ENCODE peak calls at places on chromosomes 4 and X, in seven cellular contexts. One of them, this sample, is unnamed.

GRCh38 chrX:155896512-155896911 is 15.4 kb downstream of the VAMP7 start:
- DNase-seq in A549: no peak
- DNase-seq in uterus: no peak
- DNase-seq in IMR-90: no peak
- DNase-seq in spleen: no peak
- DNase-seq in stomach: no peak
- DNase-seq in K562: no peak
- DNase-seq in this sample: no peak

GRCh38 chrX:1323315-1323714 is 13.3 kb upstream of the IL3RA start:
- DNase-seq in IMR-90: no peak
- DNase-seq in K562: peak
- DNase-seq in A549: peak
- DNase-seq in uterus: no peak
- DNase-seq in stomach: peak
- DNase-seq in spleen: peak
- DNase-seq in this sample: peak

GRCh38 chr4:37430718-37431416 is 186.3 kb downstream of the NWD2 start:
- DNase-seq in stomach: no peak
- DNase-seq in IMR-90: no peak
- DNase-seq in uterus: no peak
- DNase-seq in spleen: no peak
- DNase-seq in A549: no peak
- DNase-seq in K562: no peak
- DNase-seq in this sample: peak

GRCh38 chr4:116070283-116070682 is 956.9 kb upstream of the NDST4 start:
- DNase-seq in IMR-90: no peak
- DNase-seq in K562: no peak
- DNase-seq in A549: no peak
- DNase-seq in uterus: no peak
- DNase-seq in stomach: no peak
- DNase-seq in spleen: no peak
- DNase-seq in this sample: no peak

GRCh38 chr4:81635747-81636146 is 164.0 kb upstream of the RASGEF1B start:
- DNase-seq in stomach: peak
- DNase-seq in A549: no peak
- DNase-seq in spleen: peak
- DNase-seq in uterus: no peak
- DNase-seq in K562: peak
- DNase-seq in IMR-90: no peak
- DNase-seq in this sample: peak

GRCh38 chrX:70613295-70613694 is 168.7 kb downstream of the DLG3 start:
- DNase-seq in K562: no peak
- DNase-seq in spleen: no peak
- DNase-seq in IMR-90: peak
- DNase-seq in uterus: no peak
- DNase-seq in A549: no peak
- DNase-seq in stomach: no peak
- DNase-seq in this sample: no peak

GRCh38 chr4:110612631-110613269 is 10.1 kb downstream of the PITX2 start:
- DNase-seq in IMR-90: no peak
- DNase-seq in A549: no peak
- DNase-seq in uterus: no peak
- DNase-seq in stomach: no peak
- DNase-seq in spleen: no peak
- DNase-seq in K562: no peak
- DNase-seq in this sample: no peak

GRCh38 chr4:116839826-116840225 is 245.6 kb downstream of the TRAM1L1 start:
- DNase-seq in spleen: no peak
- DNase-seq in stomach: no peak
- DNase-seq in uterus: no peak
- DNase-seq in IMR-90: no peak
- DNase-seq in K562: no peak
- DNase-seq in A549: no peak
- DNase-seq in this sample: no peak

GRCh38 chr4:35723973-35724372 is 520.3 kb downstream of the ARAP2 start:
- DNase-seq in spleen: no peak
- DNase-seq in K562: no peak
- DNase-seq in IMR-90: no peak
- DNase-seq in A549: no peak
- DNase-seq in uterus: no peak
- DNase-seq in stomach: no peak
- DNase-seq in this sample: no peak

GRCh38 chr4:83413676-83414075 is 41.9 kb downstream of the HELQ start:
- DNase-seq in IMR-90: peak
- DNase-seq in spleen: no peak
- DNase-seq in A549: no peak
- DNase-seq in stomach: no peak
- DNase-seq in uterus: no peak
- DNase-seq in K562: peak
- DNase-seq in this sample: no peak

GRCh38 chr4:157045507-157046127 is 30.3 kb upstream of the GLRB start:
- DNase-seq in A549: peak
- DNase-seq in K562: peak
- DNase-seq in spleen: no peak
- DNase-seq in stomach: no peak
- DNase-seq in uterus: no peak
- DNase-seq in IMR-90: peak
- DNase-seq in this sample: peak

DNA sequence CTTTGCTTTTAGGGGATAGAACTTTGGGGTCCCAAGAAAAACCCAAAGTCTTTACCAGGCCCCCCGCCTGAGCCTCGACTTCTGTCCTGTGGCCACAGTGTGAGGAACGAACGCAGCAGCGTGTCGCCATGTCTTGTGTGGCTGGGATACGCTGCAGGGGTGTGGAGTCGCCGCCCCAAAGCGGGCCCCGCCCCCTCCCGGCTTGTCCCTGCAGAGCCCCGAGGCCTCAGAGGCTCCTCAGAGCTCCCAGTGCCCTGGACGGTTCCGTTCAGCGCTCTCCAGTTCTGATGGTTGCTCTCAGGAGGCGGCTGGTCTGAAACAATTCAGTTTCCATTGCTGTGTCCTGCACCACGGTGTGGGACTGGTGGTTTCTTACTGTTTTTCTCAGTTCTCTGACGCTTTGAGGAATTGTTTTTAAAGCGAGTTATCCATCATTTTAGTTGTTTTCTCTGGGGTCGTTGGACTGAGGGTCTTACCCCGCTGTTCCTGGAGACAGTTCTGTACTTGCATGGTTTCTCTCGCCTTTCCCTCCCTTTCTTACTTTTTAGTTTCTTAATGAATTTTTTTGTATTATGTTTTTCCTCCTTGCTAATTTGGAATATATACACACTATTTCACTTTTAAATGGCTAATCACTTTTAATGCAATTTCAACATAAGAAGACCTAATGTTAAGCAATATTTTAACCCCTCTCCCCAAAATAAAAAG is 1.6 kb upstream of the IDUA start:
- DNase-seq in K562: peak
- DNase-seq in A549: peak
- DNase-seq in IMR-90: no peak
- DNase-seq in stomach: peak
- DNase-seq in spleen: peak
- DNase-seq in uterus: no peak
- DNase-seq in this sample: peak
- TF ChIP-seq POLR2A in K562: peak
- TF ChIP-seq POLR2A in A549: no peak
- TF ChIP-seq POLR2A in IMR-90: no peak
- TF ChIP-seq POLR2A in stomach: no peak
- TF ChIP-seq POLR2A in spleen: no peak
- TF ChIP-seq POLR2A in uterus: no peak
- TF ChIP-seq POLR2A in this sample: peak

GRCh38 chr4:112514079-112514448 is 1.9 kb downstream of the NEUROG2 start:
- DNase-seq in spleen: no peak
- DNase-seq in stomach: no peak
- DNase-seq in A549: no peak
- DNase-seq in uterus: no peak
- DNase-seq in K562: no peak
- DNase-seq in IMR-90: no peak
- DNase-seq in this sample: no peak

GRCh38 chr4:112515278-112516075 is 503 bp downstream of the NEUROG2 start:
- DNase-seq in A549: no peak
- DNase-seq in stomach: no peak
- DNase-seq in K562: peak
- DNase-seq in IMR-90: no peak
- DNase-seq in uterus: no peak
- DNase-seq in spleen: no peak
- DNase-seq in this sample: no peak

GRCh38 chr4:112516076-112516385 is at the start of gene NEUROG2:
- DNase-seq in uterus: no peak
- DNase-seq in A549: no peak
- DNase-seq in stomach: no peak
- DNase-seq in K562: no peak
- DNase-seq in IMR-90: no peak
- DNase-seq in spleen: no peak
- DNase-seq in this sample: no peak

GRCh38 chr4:112516401-112517066 is 554 bp upstream of the NEUROG2 start:
- DNase-seq in spleen: no peak
- DNase-seq in IMR-90: no peak
- DNase-seq in A549: no peak
- DNase-seq in K562: peak
- DNase-seq in stomach: no peak
- DNase-seq in uterus: no peak
- DNase-seq in this sample: no peak

DNA sequence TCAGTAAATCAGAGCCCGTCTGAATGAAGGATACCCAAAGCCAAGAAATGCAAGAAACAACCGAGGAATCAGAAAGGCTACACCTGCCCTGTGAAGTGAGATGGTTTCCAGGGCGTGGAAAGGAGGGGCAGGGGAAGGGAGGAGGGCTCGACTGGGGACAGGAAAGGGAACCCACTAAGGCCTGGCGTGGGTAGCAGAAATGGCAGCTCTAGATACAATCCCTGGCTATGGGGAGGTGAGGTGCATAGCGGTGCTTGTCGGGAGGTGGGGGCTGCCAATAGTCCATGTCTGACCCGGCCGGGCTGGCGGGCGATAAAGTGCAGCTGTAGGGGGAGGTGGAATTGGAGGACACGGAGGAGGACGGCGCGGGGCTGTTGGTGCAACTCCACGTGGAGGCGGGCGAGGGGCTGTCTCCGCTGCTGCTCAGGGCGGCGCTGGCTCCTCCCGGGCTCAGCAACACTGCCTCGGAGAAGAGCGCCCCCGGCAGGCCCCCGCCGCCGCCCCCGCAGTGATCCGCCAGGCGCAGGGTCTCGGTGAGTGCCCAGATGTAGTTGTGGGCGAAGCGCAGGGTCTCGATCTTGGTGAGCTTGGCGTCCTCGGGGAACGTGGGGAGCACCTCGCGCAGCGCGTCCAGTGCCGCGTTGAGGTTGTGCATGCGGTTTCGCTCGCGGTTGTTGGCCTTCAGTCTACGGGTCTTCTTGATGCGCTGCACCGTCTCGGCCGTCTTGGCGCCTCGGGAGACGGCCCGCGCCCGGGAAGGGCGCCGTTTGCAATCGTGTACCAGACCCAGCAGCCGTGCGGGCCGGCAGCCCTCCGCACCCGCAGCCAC is 1.3 kb downstream of the NEUROG2 start:
- DNase-seq in A549: no peak
- DNase-seq in IMR-90: no peak
- DNase-seq in spleen: no peak
- DNase-seq in K562: no peak
- DNase-seq in uterus: no peak
- DNase-seq in stomach: no peak
- DNase-seq in this sample: no peak
- TF ChIP-seq POLR2A in A549: no peak
- TF ChIP-seq POLR2A in IMR-90: no peak
- TF ChIP-seq POLR2A in spleen: no peak
- TF ChIP-seq POLR2A in K562: no peak
- TF ChIP-seq POLR2A in uterus: no peak
- TF ChIP-seq POLR2A in stomach: no peak
- TF ChIP-seq POLR2A in this sample: no peak

DNA sequence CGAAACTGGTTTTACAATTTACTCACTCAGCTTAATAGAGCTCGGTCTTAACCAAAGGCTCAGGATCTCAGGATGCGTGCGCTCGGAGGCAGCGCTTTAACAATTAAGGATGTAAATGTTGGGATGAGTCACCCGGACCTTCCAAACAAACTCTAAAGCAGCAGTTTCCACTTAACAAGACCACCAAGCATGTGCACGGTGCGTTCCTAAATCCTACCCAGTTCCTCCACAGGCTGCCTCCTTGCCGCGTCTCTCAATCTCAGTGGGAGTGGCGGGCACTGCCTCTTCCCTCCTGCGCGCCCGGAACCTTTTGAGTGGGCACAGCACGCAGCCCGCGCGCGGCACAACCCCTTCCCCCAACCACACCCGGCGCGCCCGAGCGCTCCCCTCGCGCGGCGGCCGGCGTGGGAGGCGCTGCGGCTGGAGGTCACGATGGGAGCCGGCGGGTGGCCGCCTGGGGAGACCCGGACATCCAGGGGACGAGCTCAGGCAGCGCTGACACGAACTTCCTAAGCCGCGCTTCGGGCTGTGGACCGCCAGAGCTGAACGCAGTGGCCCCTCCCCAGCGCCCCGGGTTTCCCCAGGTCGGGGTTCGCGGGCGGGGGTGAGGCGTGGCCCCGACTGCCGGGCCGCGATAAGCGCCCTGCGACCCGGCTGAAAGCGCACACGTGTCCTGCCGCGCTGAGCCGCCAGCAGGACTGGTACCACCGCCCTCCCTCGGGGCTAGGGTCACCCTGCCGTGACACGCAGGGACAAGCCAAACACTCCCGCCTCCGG is at the start of gene ABCG2:
- DNase-seq in stomach: no peak
- DNase-seq in IMR-90: peak
- DNase-seq in A549: peak
- DNase-seq in spleen: peak
- DNase-seq in K562: peak
- DNase-seq in uterus: peak
- DNase-seq in this sample: peak
- TF ChIP-seq POLR2A in stomach: no peak
- TF ChIP-seq POLR2A in IMR-90: no peak
- TF ChIP-seq POLR2A in A549: peak
- TF ChIP-seq POLR2A in spleen: no peak
- TF ChIP-seq POLR2A in K562: no peak
- TF ChIP-seq POLR2A in uterus: peak
- TF ChIP-seq POLR2A in this sample: peak

DNA sequence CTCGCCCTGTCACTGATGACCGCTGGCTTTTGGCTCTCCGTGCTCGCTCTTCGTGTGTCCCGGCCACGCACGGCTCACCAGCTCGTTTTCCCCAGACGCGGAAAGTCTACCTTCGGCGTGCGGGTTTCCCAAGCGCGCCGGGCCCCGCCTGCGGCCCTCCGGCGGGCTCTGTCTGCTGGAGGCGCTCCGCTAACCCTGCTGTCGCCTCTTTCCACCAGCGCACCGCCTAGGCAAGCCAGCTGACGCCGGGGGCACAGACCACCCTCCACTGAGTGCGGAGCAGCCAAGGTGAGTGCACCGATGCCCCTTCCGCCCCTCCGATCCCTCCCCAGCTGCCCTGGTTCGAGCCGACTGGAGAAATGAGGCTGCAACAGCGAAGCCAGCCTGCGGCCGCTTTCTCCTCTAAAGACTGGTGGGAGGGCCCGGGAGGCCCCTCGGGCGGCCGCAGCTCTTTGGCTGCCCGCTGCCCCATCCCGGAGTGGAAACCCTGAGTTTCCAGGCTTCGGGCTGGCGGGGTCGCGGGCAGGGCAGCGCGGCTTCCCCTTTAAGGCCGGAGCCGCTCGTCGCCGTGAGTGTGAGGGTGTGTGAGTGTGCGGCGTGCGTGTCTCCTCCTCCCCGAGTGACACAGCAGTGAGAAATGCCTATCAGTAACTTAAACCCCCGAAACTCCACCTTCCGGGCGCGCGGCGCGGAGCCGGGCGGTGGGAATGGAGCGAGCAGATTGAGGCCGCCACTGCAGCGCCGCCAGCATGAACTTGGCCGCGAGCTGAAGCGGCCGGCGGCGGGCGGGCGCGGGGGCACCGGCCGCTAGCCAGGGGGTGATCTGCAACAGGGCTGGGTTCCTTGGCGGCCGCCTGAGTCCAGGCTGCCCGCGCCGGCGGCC is at the start of gene MAMLD1:
- DNase-seq in uterus: peak
- DNase-seq in IMR-90: peak
- DNase-seq in A549: peak
- DNase-seq in stomach: peak
- DNase-seq in spleen: peak
- DNase-seq in K562: peak
- DNase-seq in this sample: peak
- TF ChIP-seq POLR2A in uterus: peak
- TF ChIP-seq POLR2A in IMR-90: peak
- TF ChIP-seq POLR2A in A549: peak
- TF ChIP-seq POLR2A in stomach: no peak
- TF ChIP-seq POLR2A in spleen: no peak
- TF ChIP-seq POLR2A in K562: no peak
- TF ChIP-seq POLR2A in this sample: peak